ENCODE peak calls at places on chromosomes 5 and 9, in seven cellular contexts. S, G, F, I, T, R and C are unnamed samples.

GRCh38 chr5:42985129-42986037 is 54.7 kb downstream of the ANXA2R start:
- DNase-seq in S (no peak), G (no peak), F (peak), I (peak), T (no peak), R (no peak), C (no peak)

GRCh38 chr5:1505506-1506241 is 18.1 kb downstream of the LPCAT1 start:
- DNase-seq in S (no peak), G (no peak), F (no peak), I (no peak), T (no peak), R (no peak), C (peak)

GRCh38 chr9:86637515-86637914 is 283.3 kb upstream of the TUT7 start:
- DNase-seq in S (peak), G (peak), F (peak), I (peak), T (peak), R (peak), C (peak)

GRCh38 chr9:77464591-77465125 is 183.5 kb downstream of the GNA14 start:
- DNase-seq in S (no peak), G (no peak), F (no peak), I (peak), T (no peak), R (no peak), C (no peak)

GRCh38 chr9:19649672-19650071 is 139.2 kb downstream of the SLC24A2 start:
- DNase-seq in S (no peak), G (no peak), F (no peak), I (no peak), T (no peak), R (no peak), C (no peak)

GRCh38 chr5:91443761-91444467 is 60.8 kb upstream of the ARRDC3 start:
- DNase-seq in S (no peak), G (no peak), F (no peak), I (no peak), T (no peak), R (no peak), C (peak)

GRCh38 chr9:106874031-106874430 is 11.1 kb downstream of the ZNF462 start:
- DNase-seq in S (no peak), G (no peak), F (no peak), I (no peak), T (no peak), R (no peak), C (no peak)

GRCh38 chr5:13648822-13649221 is 295.7 kb downstream of the DNAH5 start:
- DNase-seq in S (no peak), G (no peak), F (no peak), I (no peak), T (no peak), R (no peak), C (no peak)

GRCh38 chr9:121498487-121499176 is 1.0 kb downstream of the GGTA1 start:
- DNase-seq in S (peak), G (peak), F (no peak), I (peak), T (peak), R (no peak), C (peak)

GRCh38 chr5:141814064-141814982 is 63.9 kb downstream of the PCDH1 start:
- DNase-seq in S (peak), G (peak), F (peak), I (peak), T (peak), R (peak), C (peak)

GRCh38 chr5:40479939-40480338 is 199.8 kb upstream of the PTGER4 start:
- DNase-seq in S (peak), G (no peak), F (no peak), I (no peak), T (no peak), R (no peak), C (no peak)

GRCh38 chr5:170523129-170523497 is 19.3 kb downstream of the KCNIP1 start:
- DNase-seq in S (no peak), G (no peak), F (no peak), I (no peak), T (no peak), R (no peak), C (no peak)

GRCh38 chr5:36158144-36158543 is 6.2 kb downstream of the SKP2 start:
- DNase-seq in S (no peak), G (no peak), F (no peak), I (peak), T (no peak), R (no peak), C (no peak)

GRCh38 chr9:137148242-137148641 is 9.3 kb downstream of the GRIN1 start:
- DNase-seq in S (no peak), G (no peak), F (no peak), I (no peak), T (no peak), R (no peak), C (no peak)

GRCh38 chr5:87765009-87765408 is 352.3 kb upstream of the CCNH start:
- DNase-seq in S (no peak), G (peak), F (no peak), I (no peak), T (no peak), R (no peak), C (peak)

GRCh38 chr5:145495741-145496140 is 339.4 kb downstream of the PRELID2 start:
- DNase-seq in S (no peak), G (no peak), F (peak), I (peak), T (peak), R (no peak), C (peak)

GRCh38 chr9:77176106-77176505 is 1.2 kb upstream of the VPS13A start:
- DNase-seq in S (no peak), G (no peak), F (no peak), I (no peak), T (no peak), R (no peak), C (no peak)

GRCh38 chr5:43658499-43658898 is 55.5 kb downstream of the NNT start:
- DNase-seq in S (no peak), G (no peak), F (peak), I (peak), T (no peak), R (no peak), C (no peak)

GRCh38 chr9:99259231-99259918 is 37.3 kb downstream of the SEC61B start:
- DNase-seq in S (peak), G (no peak), F (no peak), I (peak), T (peak), R (no peak), C (peak)

GRCh38 chr5:3036041-3036440 is 284.6 kb upstream of the IRX2 start:
- DNase-seq in S (no peak), G (no peak), F (no peak), I (no peak), T (no peak), R (no peak), C (no peak)

GRCh38 chr5:159337291-159337974 is 7.1 kb upstream of the IL12B start:
- DNase-seq in S (peak), G (no peak), F (peak), I (peak), T (no peak), R (no peak), C (peak)

GRCh38 chr5:89128930-89129625 is 246.1 kb upstream of the MEF2C start:
- DNase-seq in S (no peak), G (no peak), F (no peak), I (no peak), T (no peak), R (no peak), C (peak)

GRCh38 chr9:93071464-93071863 is 13.0 kb downstream of the SUSD3 start:
- DNase-seq in S (peak), G (no peak), F (no peak), I (peak), T (no peak), R (no peak), C (peak)

GRCh38 chr9:130219661-130220081 is 45.9 kb upstream of the HMCN2 start:
- DNase-seq in S (no peak), G (no peak), F (no peak), I (no peak), T (no peak), R (no peak), C (peak)

GRCh38 chr9:91164724-91165520 is 196.8 kb downstream of the AUH start:
- DNase-seq in S (peak), G (no peak), F (peak), I (peak), T (peak), R (no peak), C (peak)

GRCh38 chr5:86175224-86175623 is 442.5 kb upstream of the COX7C start:
- DNase-seq in S (no peak), G (no peak), F (no peak), I (no peak), T (no peak), R (no peak), C (peak)